ENCODE peak calls at places on chromosomes 13 and 19, in eight cellular contexts. One of them, this sample, is unnamed.

GRCh38 chr19:19485161-19485997 is 30.0 kb downstream of the TSSK6 start:
- DNase-seq in heart right ventricle: no peak
- DNase-seq in H9: no peak
- DNase-seq in esophagus squamous epithelium: no peak
- DNase-seq in neural progenitor cell: no peak
- DNase-seq in body of pancreas: no peak
- DNase-seq in tibial artery: no peak
- DNase-seq in left ventricle myocardium inferior: peak; percentile 45
- DNase-seq in this sample: no peak

GRCh38 chr19:56840452-56841193 is at the start of the genes PEG3 and ZIM2:
- DNase-seq in heart right ventricle: peak; percentile 76
- DNase-seq in neural progenitor cell: no peak
- DNase-seq in left ventricle myocardium inferior: peak; percentile 74
- DNase-seq in H9: no peak
- DNase-seq in esophagus squamous epithelium: no peak
- DNase-seq in body of pancreas: peak; percentile 64
- DNase-seq in tibial artery: peak; percentile 38
- DNase-seq in this sample: peak; percentile 96

GRCh38 chr13:29803221-29803620 is 47.2 kb downstream of the UBL3 start:
- DNase-seq in neural progenitor cell: no peak
- DNase-seq in tibial artery: no peak
- DNase-seq in esophagus squamous epithelium: no peak
- DNase-seq in heart right ventricle: no peak
- DNase-seq in body of pancreas: no peak
- DNase-seq in H9: no peak
- DNase-seq in left ventricle myocardium inferior: no peak
- DNase-seq in this sample: no peak

GRCh38 chr19:3708207-3708931 is at the start of gene TJP3:
- DNase-seq in left ventricle myocardium inferior: no peak
- DNase-seq in esophagus squamous epithelium: no peak
- DNase-seq in tibial artery: no peak
- DNase-seq in H9: no peak
- DNase-seq in heart right ventricle: peak; percentile 45
- DNase-seq in neural progenitor cell: no peak
- DNase-seq in body of pancreas: peak; percentile 81
- DNase-seq in this sample: no peak

GRCh38 chr19:43814663-43815352 is 12.3 kb upstream of the ZNF283 start:
- DNase-seq in body of pancreas: no peak
- DNase-seq in esophagus squamous epithelium: no peak
- DNase-seq in heart right ventricle: no peak
- DNase-seq in H9: no peak
- DNase-seq in neural progenitor cell: no peak
- DNase-seq in tibial artery: no peak
- DNase-seq in left ventricle myocardium inferior: no peak
- DNase-seq in this sample: no peak

GRCh38 chr19:45670670-45671453 is 2.8 kb downstream of the GIPR start:
- DNase-seq in left ventricle myocardium inferior: peak; percentile 45
- DNase-seq in neural progenitor cell: peak; percentile 92
- DNase-seq in heart right ventricle: peak; percentile 75
- DNase-seq in esophagus squamous epithelium: no peak
- DNase-seq in tibial artery: no peak
- DNase-seq in body of pancreas: peak; percentile 95
- DNase-seq in H9: peak; percentile 96
- DNase-seq in this sample: peak; percentile 75

GRCh38 chr13:52707375-52707774 is 32.2 kb downstream of the CNMD start:
- DNase-seq in neural progenitor cell: no peak
- DNase-seq in H9: no peak
- DNase-seq in heart right ventricle: no peak
- DNase-seq in esophagus squamous epithelium: no peak
- DNase-seq in body of pancreas: no peak
- DNase-seq in left ventricle myocardium inferior: no peak
- DNase-seq in tibial artery: no peak
- DNase-seq in this sample: no peak

GRCh38 chr13:98565726-98566577 is 11.0 kb downstream of the STK24 start:
- DNase-seq in body of pancreas: no peak
- DNase-seq in tibial artery: no peak
- DNase-seq in esophagus squamous epithelium: no peak
- DNase-seq in neural progenitor cell: no peak
- DNase-seq in H9: no peak
- DNase-seq in left ventricle myocardium inferior: peak; percentile 53
- DNase-seq in heart right ventricle: peak; percentile 55
- DNase-seq in this sample: peak; percentile 40

GRCh38 chr19:47729468-47729798 is 15.9 kb upstream of the NOP53 start:
- DNase-seq in heart right ventricle: peak; percentile 68
- DNase-seq in H9: peak; percentile 66
- DNase-seq in neural progenitor cell: peak; percentile 33
- DNase-seq in left ventricle myocardium inferior: peak; percentile 64
- DNase-seq in body of pancreas: peak; percentile 94
- DNase-seq in tibial artery: peak; percentile 81
- DNase-seq in esophagus squamous epithelium: no peak
- DNase-seq in this sample: no peak

GRCh38 chr19:54708781-54709180 is 15.5 kb upstream of the KIR3DL3 start:
- DNase-seq in esophagus squamous epithelium: no peak
- DNase-seq in left ventricle myocardium inferior: no peak
- DNase-seq in H9: no peak
- DNase-seq in neural progenitor cell: no peak
- DNase-seq in heart right ventricle: no peak
- DNase-seq in body of pancreas: no peak
- DNase-seq in tibial artery: no peak
- DNase-seq in this sample: no peak

GRCh38 chr19:35549174-35549788 is 3.9 kb downstream of the TMEM147 start:
- DNase-seq in body of pancreas: peak; percentile 78
- DNase-seq in H9: peak; percentile 79
- DNase-seq in esophagus squamous epithelium: no peak
- DNase-seq in left ventricle myocardium inferior: no peak
- DNase-seq in tibial artery: no peak
- DNase-seq in neural progenitor cell: peak; percentile 91
- DNase-seq in heart right ventricle: no peak
- DNase-seq in this sample: peak; percentile 53

GRCh38 chr13:107531816-107532215 is 683.5 kb downstream of the LIG4 start:
- DNase-seq in tibial artery: no peak
- DNase-seq in heart right ventricle: no peak
- DNase-seq in H9: no peak
- DNase-seq in neural progenitor cell: no peak
- DNase-seq in body of pancreas: no peak
- DNase-seq in esophagus squamous epithelium: no peak
- DNase-seq in left ventricle myocardium inferior: no peak
- DNase-seq in this sample: no peak

GRCh38 chr19:8397746-8398721 is 7.9 kb downstream of the RAB11B start:
- DNase-seq in body of pancreas: peak; percentile 46
- DNase-seq in left ventricle myocardium inferior: no peak
- DNase-seq in H9: no peak
- DNase-seq in neural progenitor cell: no peak
- DNase-seq in tibial artery: no peak
- DNase-seq in esophagus squamous epithelium: no peak
- DNase-seq in heart right ventricle: no peak
- DNase-seq in this sample: no peak
- H3K27ac ChIP-seq in body of pancreas: peak overlapping the region; percentile 62
- H3K27ac ChIP-seq in left ventricle myocardium inferior: peak overlapping the region; percentile 37
- H3K27ac ChIP-seq in H9: no peak overlapping the region
- H3K27ac ChIP-seq in neural progenitor cell: no peak overlapping the region
- H3K27ac ChIP-seq in tibial artery: no peak overlapping the region
- H3K27ac ChIP-seq in esophagus squamous epithelium: no peak overlapping the region
- H3K27ac ChIP-seq in heart right ventricle: no peak overlapping the region
- H3K27ac ChIP-seq in this sample: peak overlapping the region; percentile 97

GRCh38 chr19:2064395-2064787 is 13.3 kb upstream of the MKNK2 start:
- DNase-seq in tibial artery: no peak
- DNase-seq in esophagus squamous epithelium: no peak
- DNase-seq in neural progenitor cell: no peak
- DNase-seq in heart right ventricle: no peak
- DNase-seq in body of pancreas: no peak
- DNase-seq in H9: no peak
- DNase-seq in left ventricle myocardium inferior: no peak
- DNase-seq in this sample: no peak

GRCh38 chr19:2061093-2061935 is 10.3 kb upstream of the MKNK2 start:
- DNase-seq in neural progenitor cell: peak; percentile 100
- DNase-seq in H9: peak; percentile 98
- DNase-seq in tibial artery: peak; percentile 99
- DNase-seq in body of pancreas: peak; percentile 100
- DNase-seq in left ventricle myocardium inferior: peak; percentile 99
- DNase-seq in esophagus squamous epithelium: peak; percentile 97
- DNase-seq in heart right ventricle: peak; percentile 99
- DNase-seq in this sample: peak; percentile 99

GRCh38 chr19:2063824-2064223 is 12.8 kb upstream of the MKNK2 start:
- DNase-seq in H9: no peak
- DNase-seq in heart right ventricle: no peak
- DNase-seq in left ventricle myocardium inferior: no peak
- DNase-seq in body of pancreas: no peak
- DNase-seq in esophagus squamous epithelium: no peak
- DNase-seq in neural progenitor cell: no peak
- DNase-seq in tibial artery: no peak
- DNase-seq in this sample: no peak

GRCh38 chr19:2062770-2063169 is 11.7 kb upstream of the MKNK2 start:
- DNase-seq in H9: no peak
- DNase-seq in body of pancreas: no peak
- DNase-seq in left ventricle myocardium inferior: no peak
- DNase-seq in neural progenitor cell: no peak
- DNase-seq in tibial artery: no peak
- DNase-seq in heart right ventricle: no peak
- DNase-seq in esophagus squamous epithelium: no peak
- DNase-seq in this sample: no peak

GRCh38 chr19:2061936-2062729 is 11.1 kb upstream of the MKNK2 start:
- DNase-seq in esophagus squamous epithelium: no peak
- DNase-seq in heart right ventricle: no peak
- DNase-seq in tibial artery: no peak
- DNase-seq in body of pancreas: no peak
- DNase-seq in left ventricle myocardium inferior: no peak
- DNase-seq in neural progenitor cell: peak; percentile 54
- DNase-seq in H9: peak; percentile 50
- DNase-seq in this sample: no peak
- TF ChIP-seq CTCF in esophagus squamous epithelium: no peak
- TF ChIP-seq CTCF in heart right ventricle: peak; percentile 23
- TF ChIP-seq CTCF in tibial artery: no peak
- TF ChIP-seq CTCF in body of pancreas: no peak
- TF ChIP-seq CTCF in left ventricle myocardium inferior: no peak
- TF ChIP-seq CTCF in neural progenitor cell: no peak
- TF ChIP-seq CTCF in H9: peak; percentile 23
- TF ChIP-seq CTCF in this sample: no peak

GRCh38 chr13:63085851-63086250 is 1670.2 kb upstream of the PCDH20 start:
- DNase-seq in H9: peak; percentile 32
- DNase-seq in esophagus squamous epithelium: no peak
- DNase-seq in heart right ventricle: no peak
- DNase-seq in tibial artery: no peak
- DNase-seq in left ventricle myocardium inferior: no peak
- DNase-seq in neural progenitor cell: peak; percentile 18
- DNase-seq in body of pancreas: no peak
- DNase-seq in this sample: no peak
- H3K27ac ChIP-seq in H9: no peak overlapping the region
- H3K27ac ChIP-seq in esophagus squamous epithelium: no peak overlapping the region
- H3K27ac ChIP-seq in heart right ventricle: no peak overlapping the region
- H3K27ac ChIP-seq in tibial artery: no peak overlapping the region
- H3K27ac ChIP-seq in left ventricle myocardium inferior: no peak overlapping the region
- H3K27ac ChIP-seq in neural progenitor cell: no peak overlapping the region
- H3K27ac ChIP-seq in body of pancreas: no peak overlapping the region
- H3K27ac ChIP-seq in this sample: no peak overlapping the region

GRCh38 chr13:31172535-31172934 is 10.8 kb upstream of the HSPH1 start:
- DNase-seq in esophagus squamous epithelium: no peak
- DNase-seq in tibial artery: no peak
- DNase-seq in left ventricle myocardium inferior: no peak
- DNase-seq in neural progenitor cell: no peak
- DNase-seq in heart right ventricle: no peak
- DNase-seq in body of pancreas: no peak
- DNase-seq in H9: no peak
- DNase-seq in this sample: no peak
- TF ChIP-seq CTCF in esophagus squamous epithelium: no peak
- TF ChIP-seq CTCF in tibial artery: no peak
- TF ChIP-seq CTCF in left ventricle myocardium inferior: no peak
- TF ChIP-seq CTCF in neural progenitor cell: no peak
- TF ChIP-seq CTCF in heart right ventricle: no peak
- TF ChIP-seq CTCF in body of pancreas: no peak
- TF ChIP-seq CTCF in H9: no peak
- TF ChIP-seq CTCF in this sample: no peak

GRCh38 chr19:50330365-50331078 is 1.3 kb upstream of the KCNC3 start:
- DNase-seq in body of pancreas: peak; percentile 86
- DNase-seq in H9: peak; percentile 96
- DNase-seq in esophagus squamous epithelium: no peak
- DNase-seq in heart right ventricle: peak; percentile 87
- DNase-seq in tibial artery: peak; percentile 33
- DNase-seq in left ventricle myocardium inferior: peak; percentile 83
- DNase-seq in neural progenitor cell: peak; percentile 98
- DNase-seq in this sample: peak; percentile 77

GRCh38 chr19:50327013-50327412 is 2.2 kb downstream of the KCNC3 start:
- DNase-seq in body of pancreas: no peak
- DNase-seq in heart right ventricle: no peak
- DNase-seq in left ventricle myocardium inferior: no peak
- DNase-seq in neural progenitor cell: no peak
- DNase-seq in esophagus squamous epithelium: no peak
- DNase-seq in H9: no peak
- DNase-seq in tibial artery: no peak
- DNase-seq in this sample: no peak

GRCh38 chr19:50327461-50328256 is 1.5 kb downstream of the KCNC3 start:
- DNase-seq in body of pancreas: no peak
- DNase-seq in tibial artery: no peak
- DNase-seq in esophagus squamous epithelium: no peak
- DNase-seq in H9: no peak
- DNase-seq in left ventricle myocardium inferior: no peak
- DNase-seq in neural progenitor cell: no peak
- DNase-seq in heart right ventricle: no peak
- DNase-seq in this sample: no peak

GRCh38 chr19:50329146-50329925 is at the start of gene KCNC3:
- DNase-seq in neural progenitor cell: peak; percentile 100
- DNase-seq in heart right ventricle: peak; percentile 98
- DNase-seq in H9: peak; percentile 100
- DNase-seq in tibial artery: peak; percentile 96
- DNase-seq in body of pancreas: peak; percentile 100
- DNase-seq in left ventricle myocardium inferior: peak; percentile 99
- DNase-seq in esophagus squamous epithelium: peak; percentile 97
- DNase-seq in this sample: peak; percentile 100

DNA sequence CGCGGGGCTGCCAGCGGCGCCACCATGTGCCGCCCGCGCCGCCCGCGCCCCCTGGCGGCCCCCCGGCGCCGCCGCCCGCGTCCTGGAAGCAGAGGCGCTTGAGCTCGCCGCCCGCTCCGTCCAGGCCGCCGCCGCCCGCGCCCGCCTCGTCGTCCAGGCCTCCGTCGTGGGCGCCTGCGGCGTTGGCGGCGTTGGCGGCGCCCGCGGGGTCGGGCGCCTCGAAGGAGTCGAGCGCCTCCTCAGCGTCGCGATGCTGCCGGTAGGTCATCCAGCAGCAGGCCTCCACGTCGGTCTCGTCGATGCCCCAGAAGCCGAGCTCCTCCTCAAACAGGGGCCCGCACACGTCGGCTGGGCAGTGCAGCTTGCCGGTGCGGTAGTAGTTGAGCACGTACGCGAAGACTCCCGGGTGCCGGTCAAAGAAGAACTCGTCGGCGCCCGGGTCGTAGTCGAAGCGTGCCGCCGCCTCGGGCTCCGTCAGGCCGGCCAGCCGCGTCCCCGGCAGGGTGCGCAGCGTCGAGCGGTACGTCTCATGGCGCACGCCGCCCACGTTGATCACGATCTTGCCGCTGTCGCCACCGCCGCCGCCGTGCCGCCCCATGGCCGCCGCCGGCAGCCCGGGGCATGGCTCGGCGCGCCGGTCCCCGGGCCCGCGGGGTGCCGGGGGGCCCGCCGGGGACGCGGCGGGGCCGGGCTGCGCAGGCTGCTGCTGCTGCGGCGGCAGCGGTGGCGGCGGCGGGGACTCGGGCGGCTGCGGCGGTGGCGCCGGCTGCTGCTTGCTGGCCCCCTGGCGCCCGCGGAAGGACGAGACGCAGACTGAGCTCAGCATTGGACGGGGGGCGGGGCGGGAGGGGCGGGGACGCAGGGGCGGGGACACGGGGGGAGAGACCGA is 676 bp downstream of the KCNC3 start:
- DNase-seq in neural progenitor cell: peak; percentile 55
- DNase-seq in tibial artery: no peak
- DNase-seq in esophagus squamous epithelium: no peak
- DNase-seq in heart right ventricle: peak; percentile 42
- DNase-seq in left ventricle myocardium inferior: no peak
- DNase-seq in body of pancreas: peak; percentile 40
- DNase-seq in H9: peak; percentile 38
- DNase-seq in this sample: no peak
- H3K27ac ChIP-seq in neural progenitor cell: no peak overlapping the region
- H3K27ac ChIP-seq in tibial artery: no peak overlapping the region
- H3K27ac ChIP-seq in esophagus squamous epithelium: no peak overlapping the region
- H3K27ac ChIP-seq in heart right ventricle: no peak overlapping the region
- H3K27ac ChIP-seq in left ventricle myocardium inferior: peak overlapping the region; percentile 67
- H3K27ac ChIP-seq in body of pancreas: peak overlapping the region; percentile 49
- H3K27ac ChIP-seq in H9: no peak overlapping the region
- H3K27ac ChIP-seq in this sample: no peak overlapping the region

This sample was measured in dorsolateral prefrontal cortex.